ENCODE peak calls at places on chromosomes 12 and 14, in five cellular contexts. Y, F, A, Z and W are unnamed samples. For H3K27me3, the result is how much of the 10 kb centered on the place peaks cover.

GRCh38 chr14:41830679-41831078 is 224.0 kb downstream of the LRFN5 start:
- DNase-seq in Y (peak), F (no peak), A (no peak), Z (no peak), W (no peak)

GRCh38 chr14:56552615-56553014 is 27.0 kb upstream of the TMEM260 start:
- DNase-seq in Y (no peak), F (no peak), A (no peak), Z (no peak), W (no peak)

GRCh38 chr12:111418594-111418880 is 12.8 kb downstream of the SH2B3 start:
- DNase-seq in Y (no peak), F (no peak), A (no peak), Z (no peak), W (no peak)

GRCh38 chr14:64938972-64939816 is 3.4 kb downstream of the GPX2 start:
- DNase-seq in Y (no peak), F (no peak), A (no peak), Z (no peak), W (no peak)

GRCh38 chr14:23095196-23096108 is at the start of gene C14orf119:
- DNase-seq in Y (peak), F (peak), A (peak), Z (peak), W (peak)

GRCh38 chr12:112347521-112347920 is 34.7 kb downstream of the HECTD4 start:
- DNase-seq in Y (peak), F (no peak), A (no peak), Z (no peak), W (no peak)

GRCh38 chr12:52878507-52879393 is 26.1 kb downstream of the KRT8 start:
- DNase-seq in Y (no peak), F (no peak), A (no peak), Z (no peak), W (no peak)

GRCh38 chr12:87661770-87662402 is 367.3 kb downstream of the C12orf50 start:
- DNase-seq in Y (peak), F (no peak), A (no peak), Z (no peak), W (no peak)

GRCh38 chr14:105385698-105386365 is 12.5 kb upstream of the TEX22 start:
- DNase-seq in Y (no peak), F (no peak), A (peak), Z (no peak), W (peak)

GRCh38 chr12:30795660-30796507 is 41.1 kb upstream of the CAPRIN2 start:
- DNase-seq in Y (peak), F (peak), A (peak), Z (peak), W (peak)

GRCh38 chr12:30795410-30795659 is 40.6 kb upstream of the CAPRIN2 start:
- DNase-seq in Y (no peak), F (no peak), A (no peak), Z (no peak), W (no peak)

GRCh38 chr12:30797689-30798088 is 42.9 kb upstream of the CAPRIN2 start:
- DNase-seq in Y (peak), F (no peak), A (no peak), Z (no peak), W (no peak)

GRCh38 chr12:30796508-30796780 is 41.7 kb upstream of the CAPRIN2 start:
- DNase-seq in Y (peak), F (peak), A (no peak), Z (no peak), W (peak)

GRCh38 chr12:30796891-30797371 is 42.2 kb upstream of the CAPRIN2 start:
- DNase-seq in Y (peak), F (no peak), A (no peak), Z (no peak), W (no peak)
- H3K4me3 ChIP-seq in Y (peak), F (peak), A (peak), Z (peak), W (peak)

GRCh38 chr12:66901136-66901932 is 222.5 kb upstream of the GRIP1 start:
- DNase-seq in Y (no peak), F (no peak), A (no peak), Z (no peak), W (no peak)
- H3K27ac ChIP-seq in Y (no peak), F (no peak), A (no peak), Z (no peak), W (no peak)

GRCh38 chr12:54197037-54197909 is 8.5 kb upstream of the SMUG1 start:
- DNase-seq in Y (peak), F (no peak), A (no peak), Z (no peak), W (no peak)

GRCh38 chr12:54196396-54196795 is 7.6 kb upstream of the SMUG1 start:
- DNase-seq in Y (no peak), F (no peak), A (no peak), Z (no peak), W (no peak)

GRCh38 chr12:54195736-54196347 is 7.1 kb upstream of the SMUG1 start:
- DNase-seq in Y (peak), F (no peak), A (no peak), Z (no peak), W (no peak)

GRCh38 chr12:54193437-54193836 is 4.7 kb upstream of the SMUG1 start:
- DNase-seq in Y (no peak), F (no peak), A (no peak), Z (no peak), W (no peak)

DNA sequence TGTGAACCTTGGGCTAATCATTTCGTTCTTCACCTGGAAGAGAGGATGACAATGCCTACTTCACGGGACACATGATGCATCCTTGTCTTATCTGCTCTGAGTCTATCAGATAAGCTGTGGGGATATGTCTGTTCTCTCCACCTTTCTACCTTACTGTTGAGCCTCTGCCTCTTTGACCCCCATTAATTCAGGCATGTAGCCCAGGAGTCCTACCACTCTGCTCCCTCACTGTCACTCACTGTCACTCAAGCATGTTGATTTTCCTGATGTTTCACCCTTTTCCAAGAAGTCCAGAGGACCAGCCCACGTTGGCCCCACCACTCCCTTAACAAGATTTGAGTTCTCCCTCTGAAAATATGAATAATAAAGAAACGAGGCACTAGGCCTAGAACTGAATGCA is 6.3 kb upstream of the SMUG1 start:
- DNase-seq in Y (no peak), F (no peak), A (no peak), Z (no peak), W (no peak)
- H3K27me3 ChIP-seq in Y (under half), F (under half), A (half or more), Z (under half), W (under half)

DNA sequence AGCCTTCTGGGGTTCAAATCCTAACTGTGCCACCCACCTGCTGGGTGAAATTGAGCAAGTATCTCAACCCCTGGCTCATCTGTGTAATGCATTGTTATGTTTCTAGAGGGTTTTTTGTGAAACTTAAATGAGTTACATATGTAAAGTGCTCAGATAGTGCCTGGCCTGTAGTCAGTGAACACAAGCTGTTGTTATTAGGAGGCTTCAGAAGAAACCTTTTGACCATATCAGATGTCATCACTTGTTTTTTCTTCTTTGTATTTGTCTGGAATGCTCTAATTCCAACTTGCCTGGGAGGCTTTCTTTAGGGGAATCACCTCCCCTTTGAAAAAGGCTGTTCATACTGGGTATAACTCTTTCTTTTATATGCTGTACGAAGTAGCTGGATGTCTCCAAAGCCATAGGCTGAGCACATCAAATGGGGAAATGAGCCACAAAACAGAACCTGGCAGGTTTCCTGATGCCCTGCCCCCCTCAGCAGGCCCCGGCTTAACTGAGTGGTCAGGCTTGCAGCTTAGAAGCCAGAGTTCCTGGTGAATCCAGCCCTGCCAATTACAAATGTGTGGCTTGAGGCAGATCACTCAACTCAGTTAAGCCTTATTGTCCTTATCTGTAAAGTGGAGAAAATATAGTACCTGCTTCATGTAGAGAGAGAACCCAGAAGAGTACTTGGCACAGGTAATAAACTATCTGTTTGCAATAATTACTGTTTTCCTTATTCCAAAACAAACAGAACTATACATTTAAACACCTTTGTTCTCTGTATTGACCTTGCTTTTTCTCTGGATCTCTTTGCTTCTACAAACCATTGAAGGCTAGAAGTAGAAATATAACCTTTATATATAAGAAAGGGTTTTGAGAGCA is 71.0 kb upstream of the SRSF5 start:
- DNase-seq in Y (peak), F (peak), A (no peak), Z (no peak), W (no peak)
- H3K4me3 ChIP-seq in Y (no peak), F (no peak), A (no peak), Z (no peak), W (no peak)

GRCh38 chr12:6355491-6356373 is 13.9 kb upstream of the TNFRSF1A start:
- DNase-seq in Y (no peak), F (no peak), A (no peak), Z (no peak), W (no peak)

GRCh38 chr12:6358886-6359285 is 16.5 kb downstream of the SCNN1A start:
- DNase-seq in Y (no peak), F (no peak), A (no peak), Z (no peak), W (no peak)

GRCh38 chr12:6360080-6360571 is 15.2 kb downstream of the SCNN1A start:
- DNase-seq in Y (no peak), F (no peak), A (no peak), Z (no peak), W (no peak)

GRCh38 chr12:6354539-6355393 is 12.9 kb upstream of the TNFRSF1A start:
- DNase-seq in Y (no peak), F (no peak), A (no peak), Z (no peak), W (no peak)

DNA sequence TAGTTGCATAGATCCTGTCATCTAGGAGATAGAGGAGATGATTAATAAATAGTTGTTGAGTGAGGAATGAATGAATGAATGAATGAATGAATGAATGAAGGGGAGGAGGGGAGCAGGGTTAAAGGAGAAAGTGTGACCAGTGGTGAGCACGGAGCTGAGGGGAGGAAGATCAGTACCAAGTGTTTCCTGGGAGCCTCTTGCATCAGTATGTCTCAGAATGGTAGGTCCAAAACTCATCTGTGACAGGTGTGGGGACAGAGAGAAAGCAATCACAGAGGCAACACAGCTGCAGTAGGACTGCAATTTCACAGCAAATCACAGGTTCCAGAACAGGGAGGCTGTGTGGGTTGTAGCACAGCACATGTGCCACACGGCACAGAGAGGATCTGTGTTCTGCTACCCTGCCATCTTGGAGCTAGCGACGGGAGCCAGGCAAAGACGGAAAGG is 14.5 kb upstream of the TNFRSF1A start:
- DNase-seq in Y (no peak), F (no peak), A (no peak), Z (no peak), W (no peak)
- H3K27ac ChIP-seq in Y (no peak), F (no peak), A (no peak), Z (no peak), W (no peak)

DNA sequence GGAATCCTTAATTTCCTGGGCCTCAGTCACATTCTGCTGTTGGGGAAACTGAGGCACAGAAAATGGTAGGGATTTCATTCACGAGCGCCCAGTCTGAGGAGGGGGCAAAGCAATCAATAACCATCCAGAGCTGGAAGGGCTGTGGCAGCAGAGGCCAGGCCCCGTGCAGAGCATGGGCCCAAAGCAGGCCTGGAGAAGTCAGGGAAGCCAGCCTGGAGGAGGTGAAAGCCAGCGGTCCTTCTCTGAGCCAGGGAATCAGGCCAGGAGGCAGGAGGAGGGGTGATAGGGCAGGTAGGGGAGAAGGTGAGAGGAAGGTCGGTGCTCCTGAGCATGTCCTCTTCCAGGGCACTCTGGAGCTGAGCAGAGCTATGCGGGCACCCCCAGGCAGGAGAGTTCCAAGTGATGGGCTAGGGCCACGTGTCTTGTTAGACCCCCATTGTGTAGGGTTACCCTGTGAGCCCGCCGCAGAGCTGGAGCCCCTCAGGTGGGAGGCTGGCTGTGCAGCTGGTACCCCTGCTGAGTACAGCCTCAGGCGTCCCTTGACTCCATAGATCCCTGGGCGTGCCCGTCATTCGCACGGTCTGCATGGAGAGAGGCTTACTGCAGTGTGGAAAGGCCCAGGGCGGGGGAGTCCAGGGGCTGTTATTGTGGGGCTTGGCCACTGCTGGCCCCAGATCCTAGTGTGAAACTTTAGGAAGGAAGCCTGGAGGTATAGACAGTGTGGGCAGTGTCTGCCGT is 4.8 kb downstream of the TNFAIP2 start:
- DNase-seq in Y (no peak), F (no peak), A (no peak), Z (peak), W (peak)
- H3K27me3 ChIP-seq in Y (under half), F (under half), A (under half), Z (under half), W (under half)

GRCh38 chr12:121371404-121371803 is 19.2 kb upstream of the ANAPC5 start:
- DNase-seq in Y (no peak), F (no peak), A (no peak), Z (no peak), W (no peak)
- H3K4me3 ChIP-seq in Y (no peak), F (no peak), A (no peak), Z (no peak), W (no peak)

DNA sequence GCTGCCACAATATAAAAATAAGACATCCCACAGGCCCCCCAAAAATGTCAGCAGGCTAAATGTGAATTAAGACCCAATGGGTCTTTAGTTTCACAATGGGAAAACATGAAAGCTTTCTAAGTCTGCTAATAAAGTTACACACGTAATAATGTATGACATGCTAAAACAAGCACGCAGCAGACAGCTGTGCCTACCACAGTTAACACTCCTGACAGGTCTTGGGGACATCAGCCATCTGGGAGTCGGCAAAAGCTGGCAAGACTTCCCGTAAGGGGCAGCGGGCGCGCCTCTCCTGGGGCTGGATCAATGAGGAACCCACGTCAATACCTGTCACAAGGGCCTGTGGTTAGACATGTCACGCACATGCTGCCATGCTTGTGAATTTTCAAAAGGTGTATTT is 45.1 kb downstream of the ACTN1 start:
- DNase-seq in Y (no peak), F (no peak), A (no peak), Z (no peak), W (no peak)
- H3K27ac ChIP-seq in Y (no peak), F (peak), A (no peak), Z (peak), W (peak)

DNA sequence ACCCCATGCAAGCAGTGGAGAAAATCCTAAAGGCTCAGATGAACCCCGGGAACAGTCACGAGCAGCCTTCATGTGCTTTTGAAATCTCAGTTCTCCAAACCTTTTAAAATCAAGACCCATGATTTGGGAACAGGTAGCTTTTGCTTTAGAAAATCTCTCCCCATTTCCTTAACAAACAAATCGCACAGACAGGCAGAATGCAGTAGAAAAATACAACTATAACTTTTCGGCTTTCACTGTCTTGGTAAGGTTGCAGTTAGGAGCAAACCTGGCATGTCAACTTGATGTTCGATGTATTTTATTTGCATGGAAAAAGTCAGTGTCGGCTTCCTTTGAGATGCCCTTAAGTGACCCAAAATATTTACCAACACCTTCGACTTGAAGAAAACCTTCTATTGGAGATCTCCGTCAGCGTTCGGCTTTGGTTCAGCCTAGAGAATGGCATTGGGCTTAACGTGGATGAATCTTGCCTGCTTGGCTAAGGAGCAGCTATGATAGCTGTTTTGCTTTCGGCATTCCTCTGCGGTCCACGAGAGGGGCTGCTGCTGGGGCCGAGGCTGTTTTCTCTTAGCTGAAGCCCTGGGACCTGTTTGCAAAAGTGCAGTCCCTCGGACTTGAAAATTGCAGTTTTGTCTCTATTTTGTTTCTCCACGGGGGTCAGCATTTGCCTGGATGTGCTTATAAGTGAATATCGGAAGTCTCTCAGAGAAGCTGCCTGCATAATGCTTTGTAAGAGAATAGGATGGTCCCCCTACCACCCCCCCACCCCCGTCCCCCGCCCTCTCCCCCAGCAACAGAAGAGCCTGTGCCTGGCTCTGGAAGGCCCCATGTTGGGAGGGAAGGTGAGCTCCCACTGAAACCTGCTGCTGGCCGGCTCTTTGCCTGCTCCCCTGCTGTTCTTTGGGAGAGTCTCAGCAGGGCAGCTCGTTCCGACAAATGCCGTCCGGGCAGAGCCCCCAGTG is 122.8 kb downstream of the AACS start:
- DNase-seq in Y (no peak), F (no peak), A (no peak), Z (no peak), W (no peak)
- H3K27me3 ChIP-seq in Y (under half), F (under half), A (half or more), Z (under half), W (under half)

DNA sequence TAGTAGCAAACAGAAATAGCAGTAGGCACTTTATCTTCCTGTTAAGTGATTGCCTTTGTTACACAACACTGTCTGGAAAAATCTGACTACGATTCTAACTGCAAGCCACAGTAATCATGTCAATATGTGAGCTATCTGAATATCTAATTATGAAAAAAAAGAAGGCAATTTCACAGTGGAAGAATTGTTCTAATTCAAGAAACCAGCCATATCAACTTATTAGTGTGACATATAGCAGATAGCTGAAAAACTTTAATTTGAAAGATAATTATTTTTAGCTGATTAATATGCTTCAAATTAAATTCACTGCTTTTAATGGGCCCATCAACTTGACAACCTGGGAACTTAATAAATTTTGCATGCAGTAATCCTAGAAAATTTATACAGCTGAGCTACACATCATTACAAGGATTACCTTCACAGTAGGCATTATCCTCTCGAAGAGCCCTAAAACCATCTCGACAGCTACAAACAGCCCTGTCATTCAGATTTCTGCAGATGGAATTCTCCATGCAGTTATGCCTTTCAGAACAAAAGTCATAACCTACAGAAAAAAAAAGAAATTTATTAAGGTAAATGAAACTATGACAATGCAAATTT is 172.7 kb downstream of the NELL2 start:
- DNase-seq in Y (no peak), F (no peak), A (no peak), Z (no peak), W (no peak)
- H3K4me3 ChIP-seq in Y (no peak), F (no peak), A (no peak), Z (no peak), W (no peak)